ENCODE peak calls at places on chromosomes 1 and 21, in nine cellular contexts. A is PC-3, D is GM23248, N is HCT116, G is GM23338, J is K562, O is fibroblast of lung, U is hepatocyte, W is endothelial cell of umbilical vein. E is an unnamed sample.

GRCh38 chr1:9047019-9047418 is 20.8 kb upstream of the SLC2A7 start:
- DNase-seq in O (no peak), J (no peak), D (no peak), W (no peak), U (no peak), G (no peak), A (no peak), N (no peak), E (no peak)

GRCh38 chr1:180482425-180483275 is 19.7 kb downstream of the ACBD6 start:
- DNase-seq in G (peak; percentile 85), A (peak; percentile 59), D (peak; percentile 74), N (no peak), J (peak; percentile 53), O (peak; percentile 77), W (peak; percentile 71), U (peak; percentile 76), E (peak; percentile 40)

GRCh38 chr1:2416403-2416802 is 4.0 kb upstream of the PEX10 start:
- DNase-seq in O (no peak), A (peak; percentile 70), G (no peak), U (no peak), W (no peak), D (no peak), N (no peak), J (no peak), E (no peak)

GRCh38 chr21:26117324-26117971 is 53.1 kb downstream of the APP start:
- DNase-seq in N (no peak), U (no peak), G (no peak), A (no peak), O (no peak), J (no peak), W (no peak), D (peak; percentile 32), E (no peak)

GRCh38 chr1:245997471-245998258 is 509.4 kb downstream of the SMYD3 start:
- DNase-seq in G (no peak), W (peak; percentile 58), D (peak; percentile 45), U (no peak), A (peak; percentile 86), N (no peak), J (no peak), O (peak; percentile 37), E (no peak)

GRCh38 chr1:243796016-243796415 is 54.0 kb downstream of the AKT3 start:
- DNase-seq in J (no peak), W (no peak), U (no peak), D (no peak), G (no peak), O (no peak), A (no peak), N (no peak), E (no peak)

GRCh38 chr1:98906761-98907301 is 97.8 kb downstream of the PLPPR5 start:
- DNase-seq in D (no peak), O (no peak), J (no peak), G (no peak), U (no peak), A (peak; percentile 81), W (no peak), N (no peak), E (no peak)

GRCh38 chr1:68313736-68314594 is 81.6 kb upstream of the WLS start:
- DNase-seq in O (no peak), D (peak; percentile 42), N (no peak), U (no peak), A (peak; percentile 41), W (peak; percentile 64), J (no peak), G (no peak), E (no peak)

GRCh38 chr21:21101911-21102310 is 103.7 kb downstream of the NCAM2 start:
- DNase-seq in N (no peak), J (peak; percentile 15), G (peak; percentile 76), D (no peak), A (peak; percentile 48), U (peak; percentile 43), O (peak; percentile 54), W (no peak), E (no peak)

GRCh38 chr1:235468970-235469369 is 35.3 kb downstream of the B3GALNT2 start:
- DNase-seq in D (peak; percentile 46), G (no peak), W (peak; percentile 40), N (peak; percentile 56), O (peak; percentile 16), U (no peak), J (no peak), A (peak; percentile 79), E (no peak)

GRCh38 chr1:172122381-172122780 is 281.1 kb downstream of the DNM3 start:
- DNase-seq in O (no peak), J (no peak), D (no peak), G (no peak), W (no peak), N (no peak), U (no peak), A (no peak), E (no peak)

GRCh38 chr1:15448877-15449462 is 7.6 kb upstream of the CELA2A start:
- DNase-seq in J (peak; percentile 8), N (no peak), W (no peak), A (no peak), D (no peak), O (no peak), U (no peak), G (no peak), E (no peak)

DNA sequence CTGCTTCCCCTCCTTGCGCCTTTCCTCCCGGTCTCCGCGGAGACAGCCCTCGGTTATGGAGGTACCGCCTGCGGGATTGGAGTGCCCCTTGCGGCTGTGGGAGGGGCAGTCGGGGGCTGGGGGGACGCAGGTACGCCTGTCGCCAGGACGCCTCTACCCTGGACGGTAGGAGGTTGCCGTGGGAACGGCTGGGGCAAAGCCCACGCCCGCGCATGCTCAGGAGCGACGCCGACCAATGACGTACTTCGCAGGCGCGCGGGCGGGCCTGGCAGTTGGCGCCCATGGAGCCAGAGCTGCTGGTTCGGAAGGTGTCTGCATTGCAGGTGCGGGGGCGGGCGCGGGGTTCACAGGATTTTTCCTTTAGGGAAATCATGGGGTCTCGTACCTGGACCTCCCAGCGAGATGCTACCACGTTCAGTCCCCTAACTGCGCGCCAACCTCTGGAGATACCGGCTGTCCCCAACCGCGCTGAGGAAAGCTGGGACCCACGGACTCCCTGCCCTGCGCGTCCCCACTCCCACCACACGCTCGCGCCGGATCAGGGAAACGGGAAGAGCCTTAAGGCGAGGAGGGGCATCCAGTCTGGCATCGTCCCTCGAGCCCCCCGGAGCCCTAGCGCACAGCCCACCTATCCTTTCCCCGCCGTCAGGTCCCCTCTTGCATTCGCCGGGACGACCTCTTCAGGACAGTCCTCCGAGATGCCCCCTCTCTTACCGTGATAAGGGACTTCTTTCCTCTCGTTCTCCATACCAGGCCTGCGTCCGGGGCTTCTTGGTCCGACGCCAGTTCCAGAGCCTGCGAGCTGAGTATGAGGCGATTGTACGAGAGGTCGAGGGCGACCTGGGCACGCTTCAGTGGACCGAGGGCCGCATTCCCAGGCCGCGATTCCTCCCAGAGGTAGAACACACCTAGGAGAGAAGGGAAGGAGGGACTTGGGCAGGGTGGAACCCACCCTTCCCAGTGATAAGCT is at the start of gene IQCC:
- DNase-seq in N (peak; percentile 65), D (peak; percentile 96), J (peak; percentile 98), W (peak; percentile 82), O (peak; percentile 74), U (peak; percentile 96), A (peak; percentile 91), G (peak; percentile 97), E (no peak)
- H3K4me3 ChIP-seq in N (peak within 1 kb of the TSS; percentile 78), D (peak within 1 kb of the TSS; percentile 79), J (peak within 1 kb of the TSS; percentile 74), W (peak within 1 kb of the TSS; percentile 68), O (peak within 1 kb of the TSS; percentile 87), U (peak within 1 kb of the TSS; percentile 36), A (peak within 1 kb of the TSS; percentile 83), G (peak within 1 kb of the TSS; percentile 89), E (peak within 1 kb of the TSS; percentile 95)

GRCh38 chr1:183635112-183635605 is 424 bp downstream of the ARPC5 start:
- DNase-seq in D (peak; percentile 67), O (no peak), J (peak; percentile 62), G (peak; percentile 54), U (peak; percentile 65), N (no peak), W (no peak), A (no peak), E (no peak)

GRCh38 chr1:183635606-183636333 is at the start of gene ARPC5:
- DNase-seq in D (peak; percentile 99), A (peak; percentile 93), G (peak; percentile 98), W (peak; percentile 100), U (peak; percentile 99), J (peak; percentile 98), N (peak; percentile 92), O (peak; percentile 98), E (peak; percentile 70)

GRCh38 chr1:183636783-183637182 is 1.2 kb upstream of the ARPC5 start:
- DNase-seq in N (no peak), G (no peak), W (no peak), D (peak; percentile 9), U (no peak), A (no peak), J (no peak), O (no peak), E (no peak)

GRCh38 chr1:183634429-183635065 is 1.0 kb downstream of the ARPC5 start:
- DNase-seq in J (no peak), D (peak; percentile 52), G (no peak), W (no peak), N (no peak), A (peak; percentile 7), O (no peak), U (no peak), E (no peak)

GRCh38 chr1:183636334-183636682 is 725 bp upstream of the ARPC5 start:
- DNase-seq in N (no peak), O (no peak), A (no peak), U (no peak), J (peak; percentile 20), W (no peak), G (peak; percentile 78), D (no peak), E (no peak)
- TF ChIP-seq EZH2 in N (no peak), O (no peak), A (no peak), U (no peak), J (no peak), W (no peak), G (no peak), D (no peak), E (no peak)

GRCh38 chr1:94385354-94385947 is 32.7 kb upstream of the ABCD3 start:
- DNase-seq in O (no peak), N (no peak), W (no peak), U (no peak), A (no peak), J (no peak), G (no peak), D (no peak), E (no peak)
- H3K4me3 ChIP-seq in O (no peak overlapping the region), N (no peak overlapping the region), W (no peak overlapping the region), U (no peak overlapping the region), A (no peak overlapping the region), J (no peak overlapping the region), G (no peak overlapping the region), D (no peak overlapping the region), E (no peak overlapping the region)

DNA sequence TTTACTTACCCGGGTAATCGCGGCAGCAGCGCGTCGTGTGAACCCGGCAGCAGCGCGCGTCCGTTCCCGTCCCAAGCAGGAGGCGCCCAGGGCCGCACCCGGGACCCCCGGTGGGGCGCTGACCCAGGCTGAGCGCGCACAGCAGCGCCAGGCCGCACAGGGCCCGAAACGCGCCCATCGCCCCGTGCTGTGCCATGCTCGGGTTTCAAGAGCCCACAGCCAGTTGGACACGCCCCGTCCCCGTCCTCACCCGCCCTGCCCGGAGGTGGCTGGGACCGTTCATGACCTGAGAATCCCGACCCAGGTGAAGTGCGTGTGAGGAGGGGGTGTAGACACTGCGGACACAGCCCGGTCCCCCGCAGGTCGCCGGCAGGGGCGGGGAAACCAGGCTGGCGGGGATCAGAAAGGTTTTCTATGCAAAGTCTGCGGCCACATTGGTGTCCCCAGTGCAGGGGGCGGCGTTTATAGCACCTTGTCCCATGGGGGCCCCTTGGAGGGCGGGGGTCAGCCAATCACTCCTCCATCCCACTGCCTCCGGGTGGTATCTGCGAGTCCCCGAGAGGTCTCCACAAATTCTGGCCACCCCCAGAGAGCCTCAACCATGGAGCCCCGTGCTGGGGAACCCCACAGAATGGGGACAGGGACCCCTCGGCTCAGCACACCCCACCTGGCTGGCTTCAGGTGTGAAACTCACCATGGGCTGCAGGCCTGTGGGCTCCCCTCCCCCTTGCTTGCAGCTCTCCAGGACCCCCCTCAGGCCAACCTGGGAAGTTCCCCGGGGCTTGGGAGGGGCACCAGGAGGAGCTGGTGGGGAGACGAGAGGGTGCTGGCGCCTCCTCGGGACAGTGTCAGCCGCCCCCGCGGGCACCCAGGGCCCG is at the start of gene TNFRSF18:
- DNase-seq in U (no peak), G (peak; percentile 68), O (peak; percentile 6), D (peak; percentile 42), J (no peak), W (no peak), N (peak; percentile 23), A (peak; percentile 79), E (no peak)
- TF ChIP-seq EZH2 in U (no peak), G (no peak), O (peak; percentile 34), D (no peak), J (no peak), W (peak; percentile 69), N (no peak), A (no peak), E (no peak)

E was measured in SK-N-MC.